ENCODE peak calls at places on chromosomes 16 and 17, in eight cellular contexts. L is HepG2, B is A549, G is NB4, J is GM12878, V is endothelial cell of umbilical vein, F is H1, D is K562. U is an unnamed sample.

GRCh38 chr17:29793501-29793900 is 136.5 kb downstream of the SSH2 start:
- DNase-seq in G (no peak), D (no peak), J (no peak), B (no peak), L (no peak), V (no peak), F (no peak), U (no peak)

GRCh38 chr16:75424096-75424762 is 9.1 kb downstream of the CFDP1 start:
- DNase-seq in L (peak; percentile 78), G (no peak), V (no peak), F (no peak), D (no peak), J (no peak), B (no peak), U (no peak)

GRCh38 chr16:86905302-86905701 is 327.0 kb downstream of the FOXL1 start:
- DNase-seq in L (no peak), J (no peak), D (no peak), G (no peak), F (no peak), B (no peak), V (no peak), U (no peak)

GRCh38 chr17:64281962-64282752 is 19.1 kb upstream of the TEX2 start:
- DNase-seq in J (peak; percentile 17), F (peak; percentile 62), B (peak; percentile 68), G (peak; percentile 84), V (peak; percentile 87), L (peak; percentile 72), D (peak; percentile 81), U (peak; percentile 86)

GRCh38 chr17:49344914-49345313 is 17.1 kb downstream of the ZNF652 start:
- DNase-seq in J (no peak), G (peak; percentile 27), L (no peak), V (no peak), D (no peak), F (no peak), B (no peak), U (no peak)

GRCh38 chr17:59839646-59840328 is 53.0 kb downstream of the TUBD1 start:
- DNase-seq in V (no peak), J (no peak), L (no peak), B (no peak), F (no peak), D (no peak), G (no peak), U (no peak)

GRCh38 chr16:54291981-54292487 is 5.4 kb upstream of the IRX3 start:
- DNase-seq in B (no peak), L (no peak), G (no peak), D (no peak), F (no peak), J (no peak), V (no peak), U (no peak)

GRCh38 chr16:67142342-67142741 is 8.5 kb downstream of the B3GNT9 start:
- DNase-seq in G (no peak), D (no peak), J (no peak), F (no peak), V (no peak), B (no peak), L (no peak), U (no peak)

GRCh38 chr16:67277294-67277998 is 1.9 kb upstream of the PLEKHG4 start:
- DNase-seq in V (peak; percentile 87), F (no peak), L (peak; percentile 35), B (peak; percentile 80), D (peak; percentile 36), J (no peak), G (peak; percentile 79), U (peak; percentile 84)

GRCh38 chr17:47895254-47895855 is 681 bp upstream of the SP2 start:
- DNase-seq in L (no peak), B (peak; percentile 31), D (no peak), F (no peak), J (no peak), G (peak; percentile 42), V (no peak), U (no peak)

GRCh38 chr16:66800856-66801255 is 528 bp downstream of the TERB1 start:
- DNase-seq in F (no peak), V (no peak), J (no peak), B (no peak), D (no peak), L (no peak), G (no peak), U (no peak)

GRCh38 chr16:56193951-56194726 is 2.9 kb downstream of the GNAO1 start:
- DNase-seq in J (no peak), L (peak; percentile 66), D (peak; percentile 81), V (peak; percentile 68), G (peak; percentile 20), F (peak; percentile 99), B (peak; percentile 54), U (no peak)

GRCh38 chr16:56196381-56196780 is 5.1 kb downstream of the GNAO1 start:
- DNase-seq in B (no peak), F (no peak), D (no peak), J (no peak), G (no peak), L (no peak), V (no peak), U (no peak)

GRCh38 chr16:56192971-56193936 is 2.0 kb downstream of the GNAO1 start:
- DNase-seq in D (no peak), B (no peak), G (no peak), L (no peak), F (no peak), J (no peak), V (no peak), U (no peak)

GRCh38 chr16:56197227-56197992 is 6.1 kb downstream of the GNAO1 start:
- DNase-seq in B (no peak), L (no peak), V (no peak), J (no peak), D (no peak), F (no peak), G (no peak), U (no peak)

GRCh38 chr16:56195151-56195550 is 3.9 kb downstream of the GNAO1 start:
- DNase-seq in B (no peak), D (no peak), J (no peak), F (no peak), V (no peak), G (no peak), L (no peak), U (no peak)
- TF ChIP-seq POLR2A in B (no peak), D (no peak), J (no peak), F (no peak), V (no peak), G (no peak), L (no peak), U (no peak)

DNA sequence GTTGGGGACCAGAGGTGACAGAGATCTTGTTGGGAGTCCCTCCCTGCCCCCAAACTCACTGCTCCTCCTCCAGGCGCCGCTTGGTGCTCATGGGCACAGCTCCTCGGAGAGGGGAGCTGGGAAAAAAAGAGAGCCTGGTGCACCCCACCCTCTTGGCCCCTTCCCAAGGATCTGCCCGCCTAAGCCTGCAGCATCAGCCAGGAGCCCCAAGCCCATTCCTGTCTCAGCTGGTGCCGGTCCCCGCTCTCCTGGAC is 400 bp downstream of the HCFC1R1 start:
- DNase-seq in J (no peak), V (no peak), B (peak; percentile 51), L (no peak), G (no peak), F (no peak), D (peak; percentile 14), U (peak; percentile 73)
- TF ChIP-seq MAX in J (no peak), V (no peak), B (no peak), L (no peak), G (no peak), F (no peak), D (no peak), U (no peak)

GRCh38 chr16:3131755-3132377 is 3.0 kb upstream of the ZNF213 start:
- DNase-seq in J (no peak), B (no peak), L (peak; percentile 48), D (peak; percentile 54), G (peak; percentile 67), F (peak; percentile 85), V (peak; percentile 48), U (no peak)

GRCh38 chr16:3135120-3135715 is 389 bp downstream of the ZNF213 start:
- DNase-seq in G (no peak), L (no peak), V (peak; percentile 71), F (no peak), D (no peak), B (no peak), J (no peak), U (no peak)

GRCh38 chr16:3138342-3138741 is 3.5 kb downstream of the ZNF213 start:
- DNase-seq in B (no peak), J (no peak), D (no peak), G (no peak), F (no peak), V (no peak), L (no peak), U (no peak)

GRCh38 chr16:3137267-3137666 is 2.4 kb downstream of the ZNF213 start:
- DNase-seq in J (no peak), G (no peak), B (no peak), L (no peak), V (no peak), D (no peak), F (no peak), U (no peak)

DNA sequence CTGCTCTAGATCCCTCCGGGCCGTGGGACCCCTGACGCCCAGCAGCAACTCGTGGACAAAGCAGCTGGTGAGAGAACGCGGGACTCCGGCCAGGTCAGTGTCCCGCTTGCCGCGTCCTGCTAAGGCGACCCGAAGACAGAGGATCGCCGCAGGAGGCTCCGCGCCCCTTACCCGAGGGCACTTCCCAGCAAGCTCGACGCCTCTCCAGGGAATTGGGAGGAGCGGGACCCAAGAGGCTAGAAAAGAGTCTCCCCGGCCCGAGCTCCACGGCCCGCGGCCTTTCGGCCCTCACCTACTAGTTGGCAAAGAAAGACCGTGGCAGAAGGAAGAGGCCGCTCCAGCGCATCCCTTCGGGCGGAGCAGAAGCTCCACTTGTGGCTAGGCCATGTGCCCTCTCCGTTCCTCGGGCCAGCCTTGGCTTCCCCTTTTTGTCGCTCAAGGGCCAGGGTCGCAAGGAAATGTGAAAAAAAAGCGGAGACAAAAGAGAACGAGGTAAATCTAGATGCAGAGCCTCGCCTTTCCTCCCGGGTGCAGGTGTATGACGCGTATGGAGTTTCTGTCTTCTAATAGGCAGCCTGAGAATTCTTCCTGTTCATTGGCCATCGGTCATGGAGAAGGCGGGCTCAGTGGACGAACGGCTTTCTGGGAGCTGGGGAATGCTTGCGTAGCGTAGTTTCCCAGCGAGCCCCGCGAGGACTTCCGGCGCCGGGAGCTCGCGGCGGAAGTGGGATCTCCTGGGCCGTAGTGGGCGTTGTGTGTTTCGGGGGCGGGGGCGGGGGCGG is at the start of gene ZNF213:
- DNase-seq in F (peak; percentile 88), G (peak; percentile 99), J (peak; percentile 95), V (peak; percentile 98), L (peak; percentile 98), D (peak; percentile 85), B (peak; percentile 94), U (peak; percentile 95)
- TF ChIP-seq POLR2A in F (no peak), G (peak; percentile 67), J (peak; percentile 72), V (peak; percentile 85), L (peak; percentile 84), D (peak; percentile 90), B (no peak), U (peak; percentile 77)

GRCh38 chr17:40921026-40921425 is 16.4 kb downstream of the KRT23 start:
- DNase-seq in L (no peak), G (no peak), B (no peak), D (no peak), J (no peak), F (no peak), V (no peak), U (no peak)

GRCh38 chr17:40926341-40926740 is 11.1 kb downstream of the KRT23 start:
- DNase-seq in L (no peak), J (no peak), V (no peak), G (no peak), F (no peak), D (no peak), B (no peak), U (no peak)

GRCh38 chr17:40916366-40916765 is 21.1 kb downstream of the KRT23 start:
- DNase-seq in D (no peak), B (no peak), J (no peak), G (no peak), V (no peak), F (no peak), L (no peak), U (no peak)

GRCh38 chr17:40922239-40922638 is 15.2 kb downstream of the KRT23 start:
- DNase-seq in B (peak; percentile 82), V (peak; percentile 75), F (no peak), L (peak; percentile 68), G (peak; percentile 42), J (no peak), D (no peak), U (no peak)
- TF ChIP-seq MAX in B (peak; percentile 54), V (no peak), F (no peak), L (no peak), G (no peak), J (no peak), D (no peak), U (peak; percentile 58)